ENCODE peak calls at places on chromosomes 16 and 17, in five cellular contexts. P, U, Y, L and C are unnamed samples.

GRCh38 chr16:3656491-3657468 is 2.3 kb downstream of the DNASE1 start:
- DNase-seq in L (no peak), Y (no peak), P (no peak), U (no peak), C (no peak)

GRCh38 chr16:74565378-74565777 is 41.5 kb downstream of the GLG1 start:
- DNase-seq in P (peak), U (no peak), L (no peak), Y (no peak), C (no peak)

GRCh38 chr16:64051826-64052225 is 1070.0 kb downstream of the CDH11 start:
- DNase-seq in U (no peak), L (no peak), Y (peak), P (no peak), C (no peak)

GRCh38 chr17:58338907-58339774 is 10.5 kb upstream of the TSPOAP1 start:
- DNase-seq in Y (peak), P (peak), L (peak), U (peak), C (peak)

GRCh38 chr17:80774643-80775281 is 216.9 kb upstream of the CHMP6 start:
- DNase-seq in U (no peak), Y (no peak), L (no peak), P (no peak), C (peak)

GRCh38 chr17:16463341-16464000 is 28.5 kb downstream of the LRRC75A start:
- DNase-seq in L (no peak), P (no peak), U (peak), Y (no peak), C (no peak)

GRCh38 chr17:44372036-44372435 is 8.4 kb upstream of the FAM171A2 start:
- DNase-seq in L (no peak), P (no peak), U (no peak), Y (no peak), C (no peak)

GRCh38 chr16:56423584-56424403 is 1.6 kb downstream of the AMFR start:
- DNase-seq in Y (peak), U (peak), L (peak), P (peak), C (no peak)

GRCh38 chr16:86285938-86286921 is 224.1 kb upstream of the FOXF1 start:
- DNase-seq in L (no peak), P (no peak), U (no peak), Y (no peak), C (no peak)

GRCh38 chr17:15343749-15344148 is 2.4 kb upstream of the TEKT3 start:
- DNase-seq in P (no peak), L (no peak), Y (no peak), U (no peak), C (no peak)

GRCh38 chr17:81412490-81413093 is 17.3 kb downstream of the BAHCC1 start:
- DNase-seq in Y (no peak), P (peak), U (no peak), L (no peak), C (no peak)

GRCh38 chr16:11257131-11257938 is 1.3 kb upstream of the SOCS1 start:
- DNase-seq in U (peak), L (no peak), Y (peak), P (peak), C (peak)

DNA sequence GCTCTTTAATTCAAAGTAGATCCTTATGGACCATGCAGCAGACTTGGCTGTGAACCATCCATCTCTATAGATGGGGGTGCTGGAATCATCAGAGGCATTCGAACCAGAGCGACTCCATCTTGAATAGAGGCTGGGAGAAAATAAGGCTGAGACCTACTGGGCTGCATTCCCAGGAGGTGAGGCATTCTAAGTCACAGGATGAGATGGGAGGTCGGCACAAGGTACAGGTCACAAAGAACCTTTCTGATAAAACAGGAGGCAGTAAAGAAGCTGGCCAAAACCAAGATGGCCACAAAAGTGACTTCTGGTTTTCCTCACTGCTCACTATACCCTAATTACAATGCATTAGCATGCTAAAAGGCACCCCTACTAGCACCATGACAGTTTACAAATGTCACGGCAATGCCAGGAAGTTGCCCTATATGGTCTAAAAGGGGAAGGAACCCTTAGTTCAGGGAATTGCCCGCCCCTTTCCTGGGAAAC is 89.2 kb upstream of the BRD7 start:
- DNase-seq in U (no peak), P (no peak), L (no peak), Y (no peak), C (no peak)
- TF ChIP-seq GABPA in U (no peak), P (peak), L (no peak), Y (no peak), C (no peak)

GRCh38 chr17:2394775-2395191 is 6.1 kb downstream of the MNT start:
- DNase-seq in L (no peak), U (no peak), P (no peak), Y (no peak), C (no peak)
- TF ChIP-seq REST in L (no peak), U (no peak), P (no peak), Y (no peak), C (no peak)

GRCh38 chr17:74045608-74046007 is 157.9 kb upstream of the RPL38 start:
- DNase-seq in P (no peak), U (no peak), Y (no peak), L (no peak), C (no peak)
- TF ChIP-seq GABPA in P (no peak), U (no peak), Y (no peak), L (no peak), C (no peak)

DNA sequence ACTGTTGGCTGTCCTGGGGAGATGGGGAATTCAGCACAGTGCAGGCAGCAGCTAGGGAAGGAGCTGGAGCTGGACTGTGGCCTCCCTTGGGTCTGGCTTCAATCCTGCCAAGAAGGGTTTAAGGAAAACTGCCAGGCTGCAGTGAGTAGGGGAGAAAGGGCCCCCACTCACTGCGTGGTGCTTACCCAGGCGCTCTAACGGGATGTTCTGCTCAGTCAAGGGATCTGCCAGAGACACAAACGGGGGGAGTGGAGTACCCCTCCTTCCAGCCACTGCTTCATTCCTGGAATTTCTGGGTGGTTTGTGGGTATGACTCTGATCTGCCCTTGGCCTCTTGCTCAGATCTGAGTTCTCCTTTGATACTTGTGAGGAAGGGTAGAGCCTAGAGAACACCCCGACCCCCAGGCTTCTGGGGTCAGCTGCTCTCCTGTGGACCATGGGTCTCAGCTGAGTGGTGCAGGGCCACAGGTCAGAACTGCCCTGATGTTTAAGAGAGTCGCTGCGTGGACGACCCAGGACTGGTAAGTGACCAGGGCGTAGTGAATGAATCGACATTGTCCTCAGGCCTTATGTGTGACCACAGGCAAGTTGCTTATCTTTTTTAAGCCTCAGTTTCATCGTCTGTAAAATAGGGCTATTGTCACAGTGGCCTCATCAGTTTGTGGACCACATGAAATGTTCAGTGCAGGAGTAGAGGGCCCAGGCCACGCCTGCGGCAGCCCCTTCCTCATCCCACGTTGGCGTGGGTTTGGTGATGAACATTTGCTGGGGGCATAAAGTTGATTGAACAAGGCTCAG is 9.6 kb downstream of the CRISPLD2 start:
- DNase-seq in P (no peak), U (no peak), Y (no peak), L (no peak), C (no peak)
- TF ChIP-seq REST in P (no peak), U (peak), Y (no peak), L (no peak), C (no peak)

GRCh38 chr17:19338031-19338990 is 24.2 kb downstream of the B9D1 start:
- DNase-seq in P (peak), L (no peak), U (peak), Y (peak), C (no peak)
- TF ChIP-seq GABPA in P (no peak), L (no peak), U (no peak), Y (no peak), C (no peak)

GRCh38 chr17:48195910-48196309 is 88.3 kb downstream of the SNX11 start:
- DNase-seq in Y (no peak), U (no peak), L (no peak), P (no peak), C (no peak)
- TF ChIP-seq REST in Y (no peak), U (no peak), L (no peak), P (no peak), C (no peak)

GRCh38 chr16:68270353-68270752 is 6.0 kb downstream of the SLC7A6 start:
- DNase-seq in P (no peak), L (no peak), U (no peak), Y (no peak), C (no peak)

GRCh38 chr16:68273459-68273858 is 9.1 kb downstream of the SLC7A6 start:
- DNase-seq in U (no peak), Y (no peak), L (no peak), P (no peak), C (no peak)

GRCh38 chr16:68273896-68274295 is 9.6 kb downstream of the SLC7A6 start:
- DNase-seq in Y (no peak), L (no peak), P (no peak), U (no peak), C (no peak)

GRCh38 chr16:68274441-68274840 is 10.1 kb downstream of the SLC7A6 start:
- DNase-seq in U (no peak), Y (no peak), L (no peak), P (no peak), C (no peak)

GRCh38 chr16:68272501-68273209 is 8.3 kb downstream of the SLC7A6 start:
- DNase-seq in L (no peak), Y (no peak), U (no peak), P (no peak), C (no peak)
- TF ChIP-seq GABPA in L (no peak), Y (no peak), U (no peak), P (no peak), C (no peak)

GRCh38 chr17:68033636-68034451 is 1.7 kb upstream of the KPNA2 start:
- DNase-seq in L (no peak), Y (peak), P (peak), U (peak), C (no peak)
- TF ChIP-seq REST in L (no peak), Y (no peak), P (no peak), U (no peak), C (no peak)

DNA sequence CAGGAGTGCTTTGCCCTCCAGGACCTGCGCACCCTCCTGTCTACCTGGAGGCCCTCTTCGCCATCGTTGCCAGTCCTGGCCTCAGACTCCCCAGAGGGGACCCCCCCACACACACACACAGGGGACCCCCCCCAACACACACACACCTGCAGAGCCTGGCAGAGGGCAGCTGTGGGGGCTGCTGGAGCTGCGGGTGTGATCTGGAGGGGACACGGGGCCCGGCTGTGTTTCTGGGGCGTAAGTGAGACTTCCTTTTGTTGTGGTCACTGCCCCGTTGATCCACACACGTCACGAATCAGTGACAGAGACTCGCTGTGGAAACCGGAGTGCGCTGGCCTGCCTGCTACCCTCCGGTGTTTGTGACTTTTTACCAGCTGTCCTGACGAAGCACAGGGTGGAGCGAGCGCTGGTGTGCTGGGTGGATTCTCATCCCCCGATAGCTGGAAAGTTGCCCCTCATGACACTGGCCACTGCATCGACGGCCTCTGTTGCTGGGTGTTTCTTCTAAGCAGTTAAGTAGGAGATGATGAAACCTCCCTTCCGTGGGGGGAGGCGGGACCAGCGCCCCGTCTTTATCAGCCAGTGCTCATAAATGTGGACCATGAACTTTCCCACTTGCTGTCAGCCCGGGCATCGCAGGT is 2.3 kb downstream of the METRNL start:
- DNase-seq in P (no peak), U (no peak), Y (no peak), L (no peak), C (no peak)
- TF ChIP-seq GABPA in P (no peak), U (no peak), Y (no peak), L (no peak), C (no peak)

GRCh38 chr16:47600376-47600775 is 139.2 kb downstream of the PHKB start:
- DNase-seq in P (no peak), L (no peak), U (no peak), Y (no peak), C (no peak)
- TF ChIP-seq REST in P (no peak), L (no peak), U (no peak), Y (no peak), C (no peak)